ENCODE peak calls at places on chromosomes 7 and 10, in seven cellular contexts. One of them, this sample, is unnamed.

GRCh38 chr10:8618834-8619233 is 564.3 kb downstream of the GATA3 start:
- DNase-seq in T-cell: no peak
- DNase-seq in NCI-H510A treated with DMSO at 0.1 percent for 48 hours: no peak
- DNase-seq in HCEC 1CT: no peak
- DNase-seq in mammary epithelial cell: peak
- DNase-seq in cortex of kidney: no peak
- DNase-seq in fibroblast of the conjunctiva: no peak
- DNase-seq in this sample: no peak

GRCh38 chr7:69882269-69882668 is 284.0 kb downstream of the AUTS2 start:
- DNase-seq in T-cell: no peak
- DNase-seq in mammary epithelial cell: no peak
- DNase-seq in fibroblast of the conjunctiva: no peak
- DNase-seq in NCI-H510A treated with DMSO at 0.1 percent for 48 hours: no peak
- DNase-seq in HCEC 1CT: no peak
- DNase-seq in cortex of kidney: no peak
- DNase-seq in this sample: no peak

GRCh38 chr10:77049896-77050295 is 587.7 kb downstream of the KCNMA1 start:
- DNase-seq in fibroblast of the conjunctiva: no peak
- DNase-seq in cortex of kidney: no peak
- DNase-seq in T-cell: no peak
- DNase-seq in NCI-H510A treated with DMSO at 0.1 percent for 48 hours: no peak
- DNase-seq in mammary epithelial cell: no peak
- DNase-seq in HCEC 1CT: peak
- DNase-seq in this sample: peak

GRCh38 chr7:16026253-16027020 is 340.0 kb upstream of the MEOX2 start:
- DNase-seq in mammary epithelial cell: no peak
- DNase-seq in cortex of kidney: no peak
- DNase-seq in fibroblast of the conjunctiva: no peak
- DNase-seq in HCEC 1CT: peak
- DNase-seq in NCI-H510A treated with DMSO at 0.1 percent for 48 hours: no peak
- DNase-seq in T-cell: no peak
- DNase-seq in this sample: peak

GRCh38 chr10:4234661-4235060 is 449.7 kb upstream of the KLF6 start:
- DNase-seq in T-cell: no peak
- DNase-seq in mammary epithelial cell: no peak
- DNase-seq in NCI-H510A treated with DMSO at 0.1 percent for 48 hours: no peak
- DNase-seq in cortex of kidney: no peak
- DNase-seq in fibroblast of the conjunctiva: no peak
- DNase-seq in HCEC 1CT: no peak
- DNase-seq in this sample: no peak

GRCh38 chr10:65670087-65670486 is 1255.7 kb upstream of the LRRTM3 start:
- DNase-seq in fibroblast of the conjunctiva: no peak
- DNase-seq in cortex of kidney: no peak
- DNase-seq in HCEC 1CT: no peak
- DNase-seq in NCI-H510A treated with DMSO at 0.1 percent for 48 hours: no peak
- DNase-seq in mammary epithelial cell: peak
- DNase-seq in T-cell: no peak
- DNase-seq in this sample: peak

GRCh38 chr7:81560708-81561107 is 209.1 kb downstream of the HGF start:
- DNase-seq in T-cell: no peak
- DNase-seq in fibroblast of the conjunctiva: no peak
- DNase-seq in NCI-H510A treated with DMSO at 0.1 percent for 48 hours: no peak
- DNase-seq in mammary epithelial cell: no peak
- DNase-seq in HCEC 1CT: no peak
- DNase-seq in cortex of kidney: no peak
- DNase-seq in this sample: no peak

GRCh38 chr7:30472771-30473392 is 5.7 kb downstream of the NOD1 start:
- DNase-seq in fibroblast of the conjunctiva: peak
- DNase-seq in HCEC 1CT: peak
- DNase-seq in T-cell: no peak
- DNase-seq in cortex of kidney: no peak
- DNase-seq in NCI-H510A treated with DMSO at 0.1 percent for 48 hours: no peak
- DNase-seq in mammary epithelial cell: no peak
- DNase-seq in this sample: peak

GRCh38 chr10:23525406-23525805 is 86.5 kb downstream of the OTUD1 start:
- DNase-seq in cortex of kidney: no peak
- DNase-seq in T-cell: no peak
- DNase-seq in fibroblast of the conjunctiva: no peak
- DNase-seq in HCEC 1CT: peak
- DNase-seq in NCI-H510A treated with DMSO at 0.1 percent for 48 hours: peak
- DNase-seq in mammary epithelial cell: peak
- DNase-seq in this sample: peak

This sample was measured in EL.